ENCODE peak calls at places on chromosomes 3 and 15, in eight cellular contexts. One of them, this sample, is unnamed.
A peak's percentile ranks its signal among the peaks of the same experiment; 100 is the strongest.

GRCh38 chr3:141227752-141228151 is 3.9 kb upstream of the PXYLP1 start:
- DNase-seq in left lung: no peak
- DNase-seq in adrenal gland: no peak
- DNase-seq in AG10803: peak; percentile 70
- DNase-seq in transverse colon: no peak
- DNase-seq in heart right ventricle: no peak
- DNase-seq in GM23338: no peak
- DNase-seq in MM.1S: no peak
- DNase-seq in this sample: no peak

GRCh38 chr3:197258168-197258755 is 40.1 kb downstream of the DLG1 start:
- DNase-seq in heart right ventricle: no peak
- DNase-seq in MM.1S: no peak
- DNase-seq in adrenal gland: no peak
- DNase-seq in AG10803: no peak
- DNase-seq in GM23338: no peak
- DNase-seq in left lung: no peak
- DNase-seq in transverse colon: no peak
- DNase-seq in this sample: no peak

GRCh38 chr3:54056521-54056920 is 65.8 kb upstream of the CACNA2D3 start:
- DNase-seq in left lung: no peak
- DNase-seq in GM23338: no peak
- DNase-seq in transverse colon: no peak
- DNase-seq in MM.1S: no peak
- DNase-seq in AG10803: no peak
- DNase-seq in heart right ventricle: no peak
- DNase-seq in adrenal gland: no peak
- DNase-seq in this sample: no peak

GRCh38 chr3:79361748-79362378 is 405.9 kb downstream of the ROBO1 start:
- DNase-seq in left lung: no peak
- DNase-seq in MM.1S: peak; percentile 60
- DNase-seq in AG10803: peak; percentile 45
- DNase-seq in adrenal gland: no peak
- DNase-seq in transverse colon: no peak
- DNase-seq in heart right ventricle: peak; percentile 6
- DNase-seq in GM23338: peak; percentile 69
- DNase-seq in this sample: no peak

GRCh38 chr3:196778755-196779154 is 39.1 kb downstream of the PAK2 start:
- DNase-seq in heart right ventricle: no peak
- DNase-seq in left lung: no peak
- DNase-seq in AG10803: peak; percentile 86
- DNase-seq in adrenal gland: no peak
- DNase-seq in transverse colon: no peak
- DNase-seq in GM23338: no peak
- DNase-seq in MM.1S: no peak
- DNase-seq in this sample: no peak

GRCh38 chr15:29393443-29393842 is 123.8 kb upstream of the NSMCE3 start:
- DNase-seq in AG10803: no peak
- DNase-seq in left lung: no peak
- DNase-seq in heart right ventricle: no peak
- DNase-seq in MM.1S: no peak
- DNase-seq in adrenal gland: no peak
- DNase-seq in transverse colon: no peak
- DNase-seq in GM23338: no peak
- DNase-seq in this sample: no peak

GRCh38 chr3:11007534-11007933 is 15.0 kb downstream of the SLC6A1 start:
- DNase-seq in AG10803: no peak
- DNase-seq in MM.1S: no peak
- DNase-seq in left lung: no peak
- DNase-seq in heart right ventricle: no peak
- DNase-seq in GM23338: peak; percentile 80
- DNase-seq in transverse colon: no peak
- DNase-seq in adrenal gland: no peak
- DNase-seq in this sample: no peak

GRCh38 chr15:66760968-66761722 is 59.1 kb downstream of the SMAD6 start:
- DNase-seq in AG10803: no peak
- DNase-seq in transverse colon: no peak
- DNase-seq in GM23338: no peak
- DNase-seq in heart right ventricle: peak; percentile 49
- DNase-seq in left lung: no peak
- DNase-seq in adrenal gland: peak; percentile 38
- DNase-seq in MM.1S: no peak
- DNase-seq in this sample: peak; percentile 57

GRCh38 chr3:8460815-8461482 is 40.7 kb upstream of the LMCD1 start:
- DNase-seq in left lung: no peak
- DNase-seq in MM.1S: no peak
- DNase-seq in heart right ventricle: no peak
- DNase-seq in adrenal gland: no peak
- DNase-seq in AG10803: peak; percentile 99
- DNase-seq in transverse colon: no peak
- DNase-seq in GM23338: no peak
- DNase-seq in this sample: no peak

GRCh38 chr3:40179016-40179415 is 130.5 kb upstream of the EIF1B start:
- DNase-seq in adrenal gland: peak; percentile 64
- DNase-seq in left lung: peak; percentile 52
- DNase-seq in heart right ventricle: peak; percentile 61
- DNase-seq in transverse colon: peak; percentile 78
- DNase-seq in MM.1S: peak; percentile 63
- DNase-seq in AG10803: peak; percentile 69
- DNase-seq in GM23338: peak; percentile 86
- DNase-seq in this sample: peak; percentile 71

GRCh38 chr3:189308594-189308993 is 136.8 kb downstream of the TPRG1 start:
- DNase-seq in AG10803: peak; percentile 21
- DNase-seq in heart right ventricle: no peak
- DNase-seq in GM23338: no peak
- DNase-seq in MM.1S: no peak
- DNase-seq in left lung: no peak
- DNase-seq in adrenal gland: no peak
- DNase-seq in transverse colon: no peak
- DNase-seq in this sample: no peak

GRCh38 chr15:24945711-24946110 is 9.1 kb upstream of the SNRPN start:
- DNase-seq in transverse colon: no peak
- DNase-seq in AG10803: no peak
- DNase-seq in left lung: no peak
- DNase-seq in adrenal gland: no peak
- DNase-seq in heart right ventricle: no peak
- DNase-seq in MM.1S: no peak
- DNase-seq in GM23338: no peak
- DNase-seq in this sample: no peak

GRCh38 chr3:195226900-195227447 is 44.0 kb downstream of the XXYLT1 start:
- DNase-seq in left lung: peak; percentile 28
- DNase-seq in GM23338: peak; percentile 45
- DNase-seq in AG10803: no peak
- DNase-seq in transverse colon: no peak
- DNase-seq in adrenal gland: no peak
- DNase-seq in MM.1S: peak; percentile 3
- DNase-seq in heart right ventricle: no peak
- DNase-seq in this sample: no peak

GRCh38 chr3:101936419-101937331 is 87.4 kb downstream of the NFKBIZ start:
- DNase-seq in AG10803: peak; percentile 87
- DNase-seq in left lung: no peak
- DNase-seq in heart right ventricle: no peak
- DNase-seq in transverse colon: no peak
- DNase-seq in GM23338: no peak
- DNase-seq in adrenal gland: no peak
- DNase-seq in MM.1S: peak; percentile 90
- DNase-seq in this sample: no peak

GRCh38 chr3:49799761-49800160 is at the start of gene CDHR4:
- DNase-seq in left lung: no peak
- DNase-seq in heart right ventricle: no peak
- DNase-seq in MM.1S: no peak
- DNase-seq in transverse colon: no peak
- DNase-seq in adrenal gland: peak; percentile 59
- DNase-seq in AG10803: peak; percentile 85
- DNase-seq in GM23338: no peak
- DNase-seq in this sample: no peak

GRCh38 chr3:49998326-49998725 is 58.4 kb downstream of the RBM6 start:
- DNase-seq in AG10803: peak; percentile 25
- DNase-seq in heart right ventricle: no peak
- DNase-seq in MM.1S: no peak
- DNase-seq in adrenal gland: no peak
- DNase-seq in transverse colon: no peak
- DNase-seq in left lung: no peak
- DNase-seq in GM23338: no peak
- DNase-seq in this sample: no peak

DNA sequence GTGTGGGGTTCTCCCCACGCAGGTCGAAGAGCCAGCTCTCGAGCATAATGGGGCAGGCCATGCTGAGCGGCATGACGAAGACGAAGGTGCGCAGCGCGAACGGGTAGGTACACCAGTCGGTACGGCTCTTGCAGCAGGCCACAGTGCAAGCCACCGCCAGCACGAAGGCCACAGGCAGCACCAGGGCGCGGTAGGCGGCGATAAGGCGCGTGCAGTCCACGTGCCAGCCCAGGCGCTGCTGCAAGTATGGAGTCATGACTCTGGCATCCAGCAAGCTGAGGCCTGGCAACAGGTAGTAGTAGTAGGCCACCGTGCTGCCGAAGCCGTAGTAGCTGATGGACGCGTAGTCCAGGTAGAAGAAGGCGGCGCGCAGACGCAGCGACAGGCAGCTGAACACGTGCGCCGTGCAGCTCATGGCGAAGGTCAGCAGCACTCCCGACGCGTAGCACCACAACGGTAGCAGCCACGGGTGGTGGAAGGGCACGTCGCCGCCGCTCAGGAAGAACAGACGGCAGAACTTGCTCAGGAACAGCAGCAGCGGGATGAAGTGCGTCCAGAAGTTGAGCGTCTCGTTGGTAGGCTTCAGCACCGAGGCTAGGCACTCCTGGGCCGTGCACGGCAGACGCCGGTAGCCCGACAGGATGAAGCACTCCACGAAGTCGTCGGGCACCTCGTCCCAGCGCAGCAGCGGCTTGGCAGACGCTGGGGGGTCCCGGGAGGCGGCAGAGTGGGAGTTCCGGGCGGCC is 781 bp downstream of the PAQR9 start:
- DNase-seq in heart right ventricle: no peak
- DNase-seq in AG10803: no peak
- DNase-seq in transverse colon: no peak
- DNase-seq in MM.1S: no peak
- DNase-seq in GM23338: peak; percentile 53
- DNase-seq in adrenal gland: no peak
- DNase-seq in left lung: no peak
- DNase-seq in this sample: no peak
- H3K4me3 ChIP-seq in heart right ventricle: peak overlapping the region; percentile 61
- H3K4me3 ChIP-seq in AG10803: peak overlapping the region; percentile 17
- H3K4me3 ChIP-seq in transverse colon: no peak overlapping the region
- H3K4me3 ChIP-seq in MM.1S: no peak overlapping the region
- H3K4me3 ChIP-seq in GM23338: peak overlapping the region; percentile 58
- H3K4me3 ChIP-seq in adrenal gland: peak overlapping the region; percentile 56
- H3K4me3 ChIP-seq in left lung: peak overlapping the region; percentile 45
- H3K4me3 ChIP-seq in this sample: peak overlapping the region; percentile 47

DNA sequence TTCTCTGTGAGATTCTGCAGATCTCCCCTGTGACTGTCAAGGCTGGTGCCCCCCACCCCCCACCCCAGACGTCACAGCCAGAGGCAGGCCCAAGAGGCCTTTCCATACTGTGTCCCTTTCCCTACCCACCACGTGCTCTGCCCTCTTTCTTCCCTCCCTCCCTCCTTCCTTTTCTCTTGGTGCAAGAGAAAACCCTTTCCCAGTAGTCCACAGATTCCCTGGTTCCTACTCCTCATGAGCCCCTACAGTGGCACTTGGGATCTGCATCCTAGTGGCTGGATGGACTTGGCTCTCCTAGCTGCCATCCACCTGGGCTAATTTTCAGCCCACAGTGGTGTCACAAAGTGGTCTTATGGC is 35.1 kb downstream of the KLF13 start:
- DNase-seq in transverse colon: no peak
- DNase-seq in heart right ventricle: no peak
- DNase-seq in AG10803: no peak
- DNase-seq in adrenal gland: no peak
- DNase-seq in GM23338: peak; percentile 48
- DNase-seq in MM.1S: no peak
- DNase-seq in left lung: no peak
- DNase-seq in this sample: no peak
- TF ChIP-seq CTCF in transverse colon: no peak
- TF ChIP-seq CTCF in heart right ventricle: no peak
- TF ChIP-seq CTCF in AG10803: no peak
- TF ChIP-seq CTCF in adrenal gland: no peak
- TF ChIP-seq CTCF in GM23338: no peak
- TF ChIP-seq CTCF in MM.1S: no peak
- TF ChIP-seq CTCF in left lung: no peak
- TF ChIP-seq CTCF in this sample: no peak

DNA sequence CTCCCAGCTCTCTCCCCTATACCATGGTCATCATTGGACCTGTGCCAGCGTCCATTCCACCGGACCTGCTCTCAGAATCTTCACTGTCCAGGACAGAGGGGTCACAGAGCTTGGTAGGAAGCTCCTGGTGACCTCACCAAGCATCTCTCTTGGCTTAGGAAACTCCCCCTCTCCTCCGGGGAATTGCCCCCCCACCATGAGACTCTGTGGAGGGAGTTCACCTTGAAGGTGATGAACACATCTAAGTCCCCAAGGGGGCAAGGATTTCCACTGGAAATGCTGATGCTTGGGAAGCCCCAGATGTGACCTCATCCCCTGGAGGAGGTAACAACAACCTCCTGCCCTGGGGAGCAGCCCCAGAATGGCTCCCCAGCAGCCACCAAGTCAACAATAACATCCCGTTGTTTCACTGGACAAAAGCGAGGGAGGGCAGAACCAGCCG is 3.2 kb downstream of the SEMA7A start:
- DNase-seq in heart right ventricle: no peak
- DNase-seq in AG10803: no peak
- DNase-seq in GM23338: no peak
- DNase-seq in MM.1S: no peak
- DNase-seq in adrenal gland: no peak
- DNase-seq in transverse colon: no peak
- DNase-seq in left lung: no peak
- DNase-seq in this sample: no peak
- H3K4me3 ChIP-seq in heart right ventricle: no peak overlapping the region
- H3K4me3 ChIP-seq in AG10803: no peak overlapping the region
- H3K4me3 ChIP-seq in GM23338: no peak overlapping the region
- H3K4me3 ChIP-seq in MM.1S: no peak overlapping the region
- H3K4me3 ChIP-seq in adrenal gland: no peak overlapping the region
- H3K4me3 ChIP-seq in transverse colon: no peak overlapping the region
- H3K4me3 ChIP-seq in left lung: no peak overlapping the region
- H3K4me3 ChIP-seq in this sample: no peak overlapping the region

DNA sequence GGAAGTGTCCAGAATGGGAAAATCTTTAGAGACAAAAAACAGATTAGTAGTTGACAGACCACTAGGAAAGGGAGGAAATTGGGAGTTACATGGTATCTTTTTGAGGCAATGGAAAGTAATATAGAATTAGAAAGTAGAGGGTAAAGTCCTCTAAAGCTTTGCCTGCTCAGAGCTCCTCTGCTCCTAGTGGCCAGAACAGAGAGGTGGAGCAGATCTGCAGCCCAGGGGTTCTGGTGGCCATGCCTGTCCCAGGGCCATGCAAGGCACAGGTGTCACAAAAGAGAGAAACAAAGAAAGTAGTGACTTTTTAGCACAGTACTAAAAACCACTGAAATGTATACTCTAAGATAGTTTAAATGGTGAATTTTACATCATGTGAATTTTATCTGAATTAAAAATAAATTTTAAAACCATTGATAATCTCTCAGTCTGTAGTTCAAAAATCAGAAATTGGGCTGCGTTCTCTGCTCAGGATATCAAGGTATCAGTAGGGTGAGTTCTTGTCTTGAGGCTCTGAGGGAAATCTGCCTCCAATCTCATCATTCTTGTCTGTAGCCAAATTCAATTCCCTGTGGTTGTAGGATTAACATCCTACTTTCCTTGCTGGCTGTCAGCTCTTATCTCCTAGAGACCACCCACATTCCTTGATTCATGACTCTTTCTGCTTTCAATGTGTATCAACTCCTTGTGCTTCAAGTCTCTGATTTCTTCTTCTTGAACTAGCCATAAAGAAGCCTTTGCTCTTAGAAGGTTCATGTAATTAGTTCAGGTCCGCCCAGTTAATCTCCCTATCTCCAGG is 23.6 kb downstream of the PYGO1 start:
- DNase-seq in heart right ventricle: no peak
- DNase-seq in AG10803: no peak
- DNase-seq in transverse colon: no peak
- DNase-seq in MM.1S: no peak
- DNase-seq in left lung: no peak
- DNase-seq in adrenal gland: no peak
- DNase-seq in GM23338: peak; percentile 53
- DNase-seq in this sample: no peak
- TF ChIP-seq CTCF in heart right ventricle: no peak
- TF ChIP-seq CTCF in AG10803: peak; percentile 17
- TF ChIP-seq CTCF in transverse colon: no peak
- TF ChIP-seq CTCF in MM.1S: peak; percentile 5
- TF ChIP-seq CTCF in left lung: no peak
- TF ChIP-seq CTCF in adrenal gland: no peak
- TF ChIP-seq CTCF in GM23338: peak; percentile 43
- TF ChIP-seq CTCF in this sample: no peak